ENCODE peak calls at places on chromosome 9, in ten cellular contexts. V is skeletal muscle cell; T is ovary; U is CD8-positive, alpha-beta T cell; R is iris pigment epithelial cell; O is nucleus accumbens; W is kidney tubule cell; K is left ventricle myocardium inferior; Q is body of pancreas; S is stimulated activated naive B cell treated with anti-CD40 and anti-IgM and Interleukin-4, amounts not matched to agents 10 μg/mL and 1 μg/mL and 100 μg/mL, for 72 hours. F is an unnamed sample.

GRCh38 chr9:89532478-89532877 is 34.6 kb upstream of the SEMA4D start:
- DNase-seq in V (no peak), S (no peak), K (no peak), U (no peak), T (no peak), R (no peak), W (no peak), O (no peak), Q (no peak), F (no peak)

GRCh38 chr9:131530546-131530929 is 525 bp downstream of the UCK1 start:
- DNase-seq in O (no peak), K (peak), W (peak), S (no peak), Q (peak), R (peak), V (no peak), U (no peak), T (peak), F (peak)

GRCh38 chr9:3968891-3969290 is 331.0 kb downstream of the GLIS3 start:
- DNase-seq in T (no peak), R (no peak), S (no peak), Q (no peak), U (no peak), K (no peak), V (no peak), W (peak), O (no peak), F (peak)

GRCh38 chr9:34591091-34591910 is 1.8 kb upstream of the CNTFR start:
- DNase-seq in T (peak), U (peak), K (peak), S (peak), W (peak), V (peak), Q (peak), O (peak), R (peak), F (peak)

GRCh38 chr9:124298646-124299235 is 41.0 kb downstream of the NEK6 start:
- DNase-seq in O (no peak), T (no peak), U (no peak), W (peak), V (no peak), R (no peak), K (no peak), S (no peak), Q (peak), F (peak)

GRCh38 chr9:96612105-96612965 is 7.3 kb downstream of the CDC14B start:
- DNase-seq in R (peak), S (no peak), V (peak), W (peak), U (no peak), T (no peak), Q (peak), K (peak), O (peak), F (peak)

GRCh38 chr9:89937051-89937450 is 332.2 kb downstream of the GADD45G start:
- DNase-seq in K (no peak), U (no peak), Q (no peak), O (no peak), R (no peak), S (no peak), T (no peak), W (no peak), V (no peak), F (no peak)

GRCh38 chr9:19782005-19782404 is 6.8 kb downstream of the SLC24A2 start:
- DNase-seq in O (no peak), R (peak), V (no peak), Q (no peak), W (no peak), T (no peak), K (no peak), S (no peak), U (no peak), F (peak)

GRCh38 chr9:129656795-129657390 is 8.6 kb upstream of the PRRX2 start:
- DNase-seq in T (no peak), R (peak), Q (no peak), S (no peak), U (no peak), K (no peak), O (no peak), V (peak), W (peak), F (peak)

GRCh38 chr9:93910196-93910595 is 45.0 kb downstream of the BARX1 start:
- DNase-seq in U (no peak), R (no peak), T (no peak), V (no peak), K (no peak), O (no peak), W (no peak), S (no peak), Q (no peak), F (no peak)

GRCh38 chr9:38358390-38359296 is 33.9 kb upstream of the ALDH1B1 start:
- DNase-seq in K (no peak), Q (no peak), T (no peak), V (no peak), S (no peak), W (peak), U (no peak), O (no peak), R (no peak), F (peak)

GRCh38 chr9:81083821-81084512 is 605.4 kb downstream of the TLE1 start:
- DNase-seq in W (peak), R (peak), O (no peak), U (no peak), Q (no peak), S (no peak), K (no peak), V (no peak), T (no peak), F (peak)

GRCh38 chr9:137544176-137544755 is 5.9 kb downstream of the PNPLA7 start:
- DNase-seq in W (no peak), S (no peak), Q (no peak), T (no peak), V (no peak), U (no peak), K (no peak), O (no peak), R (peak), F (peak)

GRCh38 chr9:107784235-107784958 is 294.8 kb upstream of the KLF4 start:
- DNase-seq in Q (no peak), K (peak), T (peak), V (peak), U (no peak), O (no peak), S (no peak), W (peak), R (peak), F (no peak)

GRCh38 chr9:114561771-114562170 is 25.8 kb upstream of the ATP6V1G1 start:
- DNase-seq in W (no peak), S (no peak), T (no peak), R (no peak), V (no peak), K (no peak), O (no peak), Q (no peak), U (no peak), F (no peak)

GRCh38 chr9:134382733-134383132 is 56.5 kb downstream of the RXRA start:
- DNase-seq in T (no peak), Q (peak), K (no peak), R (no peak), W (no peak), S (no peak), V (no peak), O (no peak), U (no peak), F (no peak)

GRCh38 chr9:115141612-115142011 is 23.7 kb upstream of the TNC start:
- DNase-seq in U (no peak), W (peak), Q (no peak), T (no peak), K (no peak), V (no peak), R (no peak), S (no peak), O (no peak), F (no peak)

GRCh38 chr9:36742264-36742663 is 169.6 kb downstream of the MELK start:
- DNase-seq in O (no peak), S (no peak), V (no peak), T (no peak), Q (no peak), K (no peak), R (no peak), U (no peak), W (no peak), F (no peak)